ENCODE peak calls at places on chromosome 7, in eight cellular contexts. K is iris pigment epithelial cell; N is frontal cortex; P is osteocyte; E is AG20443; G is hippocampal formation; Z is mucosa of gallbladder; I is stimulated activated CD4-positive, alpha-beta T cell treated with anti-CD3 and anti-CD28 coated beads, Interleukin-1b, Interleukin-23, amount 100 ng/mL, for 1 hour. U is an unnamed sample.

GRCh38 chr7:50182734-50183133 is 89.7 kb upstream of the ZPBP start:
- DNase-seq in K (no peak), N (no peak), P (no peak), E (no peak), G (no peak), Z (no peak), I (no peak), U (no peak)

GRCh38 chr7:70032673-70033072 is 434.4 kb downstream of the AUTS2 start:
- DNase-seq in K (no peak), N (no peak), P (no peak), E (no peak), G (no peak), Z (no peak), I (no peak), U (no peak)

GRCh38 chr7:3561908-3562307 is 260.9 kb downstream of the SDK1 start:
- DNase-seq in K (no peak), N (no peak), P (no peak), E (no peak), G (no peak), Z (no peak), I (no peak), U (no peak)

GRCh38 chr7:134527979-134528371 is 608 bp downstream of the AKR1B10 start:
- DNase-seq in K (peak), N (no peak), P (no peak), E (peak), G (no peak), Z (no peak), I (no peak), U (peak)

GRCh38 chr7:101856488-101857357 is 39.3 kb downstream of the CUX1 start:
- DNase-seq in K (peak), N (peak), P (no peak), E (peak), G (peak), Z (peak), I (peak), U (peak)

GRCh38 chr7:92366730-92367129 is 80.6 kb upstream of the GATAD1 start:
- DNase-seq in K (peak), N (no peak), P (no peak), E (peak), G (no peak), Z (no peak), I (no peak), U (peak)

GRCh38 chr7:12161146-12161545 is 49.9 kb upstream of the TMEM106B start:
- DNase-seq in K (peak), N (no peak), P (no peak), E (no peak), G (no peak), Z (no peak), I (no peak), U (no peak)

GRCh38 chr7:148983220-148984146 is 44.8 kb downstream of the PDIA4 start:
- DNase-seq in K (peak), N (peak), P (no peak), E (peak), G (peak), Z (peak), I (peak), U (peak)

GRCh38 chr7:74084722-74085578 is 1.3 kb downstream of the LIMK1 start:
- DNase-seq in K (no peak), N (no peak), P (no peak), E (no peak), G (no peak), Z (no peak), I (no peak), U (no peak)

GRCh38 chr7:150805864-150806263 is 5.3 kb downstream of the TMEM176A start:
- DNase-seq in K (no peak), N (no peak), P (no peak), E (no peak), G (no peak), Z (no peak), I (no peak), U (no peak)

U was measured in GM23248.